ENCODE peak calls at places on chromosomes 11 and 22, in six cellular contexts. G is HepG2, N is H1, L is GM12878, W is GM12892, V is K562. M is an unnamed sample.

GRCh38 chr11:48141475-48142100 is 75.0 kb upstream of the OR4B1 start:
- DNase-seq in G (no peak), N (no peak), L (no peak), W (no peak), V (peak), M (no peak)

GRCh38 chr22:43346521-43346929 is 3.4 kb upstream of the SCUBE1 start:
- DNase-seq in G (peak), N (peak), L (no peak), W (peak), V (peak), M (peak)

GRCh38 chr11:83521647-83522596 is 235.8 kb upstream of the CCDC90B start:
- DNase-seq in G (peak), N (no peak), L (no peak), W (no peak), V (peak), M (no peak)

GRCh38 chr11:100892886-100893285 is 205.8 kb downstream of the ARHGAP42 start:
- DNase-seq in G (no peak), N (no peak), L (no peak), W (no peak), V (no peak), M (no peak)

GRCh38 chr11:70895061-70895670 is 357.2 kb downstream of the SHANK2 start:
- DNase-seq in G (no peak), N (no peak), L (no peak), W (no peak), V (no peak), M (no peak)

GRCh38 chr11:61996933-61997332 is 29.5 kb upstream of the FTH1 start:
- DNase-seq in G (peak), N (no peak), L (no peak), W (no peak), V (no peak), M (no peak)

GRCh38 chr11:19281555-19281954 is 40.8 kb upstream of the E2F8 start:
- DNase-seq in G (no peak), N (no peak), L (no peak), W (no peak), V (no peak), M (no peak)

GRCh38 chr11:62445314-62445740 is 26.5 kb downstream of the SCGB1A1 start:
- DNase-seq in G (no peak), N (no peak), L (no peak), W (no peak), V (no peak), M (no peak)

GRCh38 chr11:113162590-113162961 is 151.8 kb upstream of the TTC12 start:
- DNase-seq in G (no peak), N (no peak), L (no peak), W (no peak), V (peak), M (no peak)

GRCh38 chr22:38442967-38443674 is 11.9 kb downstream of the KCNJ4 start:
- DNase-seq in G (no peak), N (no peak), L (no peak), W (no peak), V (no peak), M (no peak)

GRCh38 chr22:38866024-38866398 is 6.0 kb downstream of the CBX6 start:
- DNase-seq in G (no peak), N (no peak), L (no peak), W (no peak), V (no peak), M (no peak)

GRCh38 chr22:40407021-40407761 is 36.8 kb downstream of the SGSM3 start:
- DNase-seq in G (no peak), N (no peak), L (no peak), W (no peak), V (no peak), M (no peak)

GRCh38 chr11:114209904-114210303 is 86.3 kb upstream of the NNMT start:
- DNase-seq in G (peak), N (no peak), L (no peak), W (no peak), V (no peak), M (no peak)

GRCh38 chr11:76918941-76919386 is 58.2 kb downstream of the ACER3 start:
- DNase-seq in G (peak), N (no peak), L (peak), W (no peak), V (peak), M (no peak)

GRCh38 chr22:47564651-47565050 is 802.2 kb downstream of the TBC1D22A start:
- DNase-seq in G (no peak), N (no peak), L (no peak), W (no peak), V (no peak), M (no peak)

GRCh38 chr11:67384851-67385366 is 6.9 kb upstream of the RAD9A start:
- DNase-seq in G (no peak), N (no peak), L (no peak), W (no peak), V (no peak), M (no peak)

GRCh38 chr22:30196141-30196866 is 50.3 kb downstream of the LIF start:
- DNase-seq in G (peak), N (peak), L (peak), W (no peak), V (peak), M (no peak)

GRCh38 chr11:2975594-2975993 is 16.5 kb downstream of the NAP1L4 start:
- DNase-seq in G (peak), N (no peak), L (no peak), W (no peak), V (peak), M (no peak)

GRCh38 chr11:119303227-119303718 is 13.7 kb downstream of the MCAM start:
- DNase-seq in G (no peak), N (no peak), L (no peak), W (no peak), V (no peak), M (no peak)

GRCh38 chr11:43923327-43924111 is 18.9 kb upstream of the C11orf96 start:
- DNase-seq in G (no peak), N (no peak), L (no peak), W (no peak), V (no peak), M (no peak)

GRCh38 chr11:125082611-125083311 is 19.7 kb downstream of the SLC37A2 start:
- DNase-seq in G (peak), N (no peak), L (no peak), W (no peak), V (no peak), M (no peak)

GRCh38 chr11:84522331-84522730 is 1104.8 kb downstream of the DLG2 start:
- DNase-seq in G (no peak), N (no peak), L (no peak), W (no peak), V (no peak), M (no peak)

GRCh38 chr22:46293591-46294260 is 2.9 kb upstream of the GTSE1 start:
- DNase-seq in G (no peak), N (no peak), L (no peak), W (no peak), V (no peak), M (no peak)

GRCh38 chr11:124749920-124750319 is 2.1 kb downstream of the VSIG2 start:
- DNase-seq in G (no peak), N (no peak), L (no peak), W (no peak), V (no peak), M (no peak)

GRCh38 chr22:37193629-37194191 is 5.7 kb upstream of the C1QTNF6 start:
- DNase-seq in G (peak), N (no peak), L (no peak), W (no peak), V (peak), M (no peak)

DNA sequence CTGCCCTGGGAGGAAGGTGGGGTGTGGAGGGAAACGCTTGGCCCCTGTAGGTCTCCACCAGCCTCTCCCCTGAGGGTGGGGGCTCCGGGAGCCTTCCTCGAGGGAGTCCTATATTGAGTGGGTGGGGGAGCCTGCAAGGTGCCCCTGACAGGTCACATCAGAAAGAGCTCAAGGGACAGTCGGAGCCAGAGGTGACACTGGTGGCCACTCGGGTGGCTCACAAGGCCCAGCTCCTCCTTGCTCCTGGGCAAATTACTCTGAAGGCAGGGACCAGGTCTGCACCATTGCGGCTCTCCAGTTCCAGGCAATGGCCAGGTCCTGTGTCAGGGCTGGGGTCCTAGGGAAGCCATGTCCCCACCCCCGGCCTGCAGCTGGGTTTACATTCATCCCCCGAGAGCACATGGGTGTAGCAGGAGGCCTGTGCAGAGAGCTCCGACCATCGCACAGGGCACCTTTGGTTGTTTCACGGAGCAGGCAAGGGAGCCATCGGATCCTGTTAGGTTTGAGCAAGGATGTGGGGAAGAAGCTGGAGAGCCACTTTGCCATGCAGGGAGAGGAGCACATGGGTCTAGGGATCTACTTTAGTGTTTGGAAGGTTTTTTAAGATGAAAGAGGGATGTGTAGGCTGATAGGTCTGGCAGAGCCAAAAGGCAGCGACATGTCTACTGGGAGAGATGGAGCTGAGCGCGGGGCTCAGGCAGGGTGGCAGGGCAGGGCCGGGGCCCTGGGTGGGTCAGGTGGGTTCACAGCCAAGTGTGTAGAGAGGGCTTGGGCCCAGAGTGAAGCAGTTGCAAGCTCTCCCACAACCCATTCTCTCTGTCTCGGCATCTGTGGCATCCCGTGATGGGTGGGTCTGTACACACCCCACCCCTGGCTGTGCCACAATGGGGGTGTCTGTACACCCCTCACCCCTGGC is 14.8 kb downstream of the CCND1 start:
- DNase-seq in G (no peak), N (no peak), L (no peak), W (no peak), V (no peak), M (no peak)
- TF ChIP-seq POLR2A in G (no peak), N (no peak), L (no peak), W (no peak), V (no peak), M (no peak)

GRCh38 chr11:26580929-26581328 is 8.9 kb upstream of the MUC15 start:
- DNase-seq in G (no peak), N (no peak), L (no peak), W (no peak), V (no peak), M (no peak)
- TF ChIP-seq TAF1 in G (no peak), N (no peak), L (no peak), W (no peak), V (no peak), M (no peak)

GRCh38 chr11:116775975-116776374 is 3.2 kb upstream of the BUD13 start:
- DNase-seq in G (no peak), N (no peak), L (no peak), W (no peak), V (no peak), M (no peak)

GRCh38 chr11:116771935-116772334 is 852 bp downstream of the BUD13 start:
- DNase-seq in G (no peak), N (no peak), L (no peak), W (no peak), V (no peak), M (no peak)

GRCh38 chr11:116774661-116775060 is 1.9 kb upstream of the BUD13 start:
- DNase-seq in G (no peak), N (no peak), L (no peak), W (no peak), V (no peak), M (no peak)

GRCh38 chr11:116773203-116774112 is 671 bp upstream of the BUD13 start:
- DNase-seq in G (no peak), N (no peak), L (no peak), W (no peak), V (no peak), M (no peak)

GRCh38 chr11:116772443-116773202 is at the start of gene BUD13:
- DNase-seq in G (peak), N (peak), L (peak), W (peak), V (peak), M (peak)
- TF ChIP-seq POLR2A in G (peak), N (peak), L (peak), W (peak), V (peak), M (peak)

DNA sequence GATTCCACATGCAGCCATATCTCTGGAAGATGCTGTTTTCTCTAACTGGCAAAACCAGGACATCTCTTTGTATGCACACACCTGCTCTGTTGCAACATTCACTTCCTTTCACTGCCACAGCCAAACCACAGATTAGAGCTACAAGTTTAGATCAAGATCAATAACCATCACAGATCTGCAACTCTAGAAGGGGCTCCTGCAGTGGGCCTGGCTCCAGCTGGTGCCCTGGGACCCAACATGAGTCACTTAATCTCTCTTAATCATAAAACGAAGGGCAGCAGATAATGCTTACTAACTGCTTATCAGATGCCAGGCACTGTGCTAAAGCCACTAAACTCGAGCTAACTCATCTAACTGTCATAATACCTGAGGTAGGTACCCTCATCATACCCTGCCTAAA is 22.1 kb downstream of the SMCO4 start:
- DNase-seq in G (no peak), N (no peak), L (no peak), W (no peak), V (no peak), M (no peak)
- TF ChIP-seq TAF1 in G (no peak), N (no peak), L (no peak), W (no peak), V (no peak), M (no peak)

GRCh38 chr11:73347067-73347466 is 29.1 kb upstream of the RELT start:
- DNase-seq in G (peak), N (no peak), L (no peak), W (no peak), V (no peak), M (no peak)
- TF ChIP-seq POLR2A in G (no peak), N (no peak), L (no peak), W (no peak), V (no peak), M (no peak)

GRCh38 chr11:96396637-96397036 is 6.8 kb downstream of the JRKL start:
- DNase-seq in G (no peak), N (no peak), L (no peak), W (no peak), V (no peak), M (no peak)

GRCh38 chr11:96391698-96392307 is 2.0 kb downstream of the JRKL start:
- DNase-seq in G (no peak), N (no peak), L (no peak), W (no peak), V (peak), M (no peak)

GRCh38 chr11:96390403-96390830 is 604 bp downstream of the JRKL start:
- DNase-seq in G (no peak), N (no peak), L (no peak), W (no peak), V (no peak), M (no peak)

GRCh38 chr11:96394773-96395172 is 5.0 kb downstream of the JRKL start:
- DNase-seq in G (no peak), N (no peak), L (no peak), W (no peak), V (no peak), M (no peak)

GRCh38 chr11:96393753-96394348 is 4.0 kb downstream of the JRKL start:
- DNase-seq in G (peak), N (no peak), L (peak), W (no peak), V (peak), M (no peak)
- TF ChIP-seq TAF1 in G (no peak), N (no peak), L (no peak), W (no peak), V (no peak), M (no peak)